ENCODE peak calls at places on chromosomes 7 and 10, in ten cellular contexts. One of them, this sample, is unnamed.

GRCh38 chr7:48454750-48455192 is 283.5 kb downstream of the ABCA13 start:
- DNase-seq in keratinocyte: no peak
- DNase-seq in uterus: no peak
- DNase-seq in OCI-LY7: no peak
- DNase-seq in effector memory CD4-positive, alpha-beta T cell: no peak
- DNase-seq in A549: no peak
- DNase-seq in thoracic aorta: no peak
- DNase-seq in CD4-positive, alpha-beta T cell: no peak
- DNase-seq in tibial artery: no peak
- DNase-seq in IMR-90: no peak
- DNase-seq in this sample: no peak

GRCh38 chr10:62584216-62584615 is 210.0 kb downstream of the ZNF365 start:
- DNase-seq in keratinocyte: no peak
- DNase-seq in uterus: no peak
- DNase-seq in OCI-LY7: no peak
- DNase-seq in effector memory CD4-positive, alpha-beta T cell: no peak
- DNase-seq in A549: no peak
- DNase-seq in thoracic aorta: no peak
- DNase-seq in CD4-positive, alpha-beta T cell: no peak
- DNase-seq in tibial artery: no peak
- DNase-seq in IMR-90: peak; percentile 98
- DNase-seq in this sample: no peak

GRCh38 chr7:81725003-81725402 is 44.8 kb downstream of the HGF start:
- DNase-seq in keratinocyte: no peak
- DNase-seq in uterus: no peak
- DNase-seq in OCI-LY7: no peak
- DNase-seq in effector memory CD4-positive, alpha-beta T cell: no peak
- DNase-seq in A549: no peak
- DNase-seq in thoracic aorta: no peak
- DNase-seq in CD4-positive, alpha-beta T cell: no peak
- DNase-seq in tibial artery: no peak
- DNase-seq in IMR-90: peak; percentile 77
- DNase-seq in this sample: no peak

GRCh38 chr7:100829150-100829716 is 1.9 kb upstream of the EPHB4 start:
- DNase-seq in keratinocyte: no peak
- DNase-seq in uterus: peak; percentile 75
- DNase-seq in OCI-LY7: no peak
- DNase-seq in effector memory CD4-positive, alpha-beta T cell: no peak
- DNase-seq in A549: no peak
- DNase-seq in thoracic aorta: no peak
- DNase-seq in CD4-positive, alpha-beta T cell: no peak
- DNase-seq in tibial artery: no peak
- DNase-seq in IMR-90: no peak
- DNase-seq in this sample: no peak

GRCh38 chr7:35571596-35572240 is 123.2 kb downstream of the HERPUD2 start:
- DNase-seq in keratinocyte: no peak
- DNase-seq in uterus: no peak
- DNase-seq in OCI-LY7: no peak
- DNase-seq in effector memory CD4-positive, alpha-beta T cell: no peak
- DNase-seq in A549: no peak
- DNase-seq in thoracic aorta: no peak
- DNase-seq in CD4-positive, alpha-beta T cell: no peak
- DNase-seq in tibial artery: no peak
- DNase-seq in IMR-90: no peak
- DNase-seq in this sample: no peak

GRCh38 chr10:122786269-122786668 is 59.4 kb downstream of the CUZD1 start:
- DNase-seq in keratinocyte: no peak
- DNase-seq in uterus: no peak
- DNase-seq in OCI-LY7: peak; percentile 11
- DNase-seq in effector memory CD4-positive, alpha-beta T cell: no peak
- DNase-seq in A549: peak; percentile 3
- DNase-seq in thoracic aorta: no peak
- DNase-seq in CD4-positive, alpha-beta T cell: no peak
- DNase-seq in tibial artery: no peak
- DNase-seq in IMR-90: peak; percentile 33
- DNase-seq in this sample: peak; percentile 76

GRCh38 chr10:129163536-129163935 is 303.5 kb upstream of the MGMT start:
- DNase-seq in keratinocyte: no peak
- DNase-seq in uterus: no peak
- DNase-seq in OCI-LY7: no peak
- DNase-seq in effector memory CD4-positive, alpha-beta T cell: no peak
- DNase-seq in A549: no peak
- DNase-seq in thoracic aorta: no peak
- DNase-seq in CD4-positive, alpha-beta T cell: no peak
- DNase-seq in tibial artery: no peak
- DNase-seq in IMR-90: no peak
- DNase-seq in this sample: no peak

GRCh38 chr7:25261545-25262135 is 33.4 kb upstream of the NPVF start:
- DNase-seq in keratinocyte: no peak
- DNase-seq in uterus: no peak
- DNase-seq in OCI-LY7: no peak
- DNase-seq in effector memory CD4-positive, alpha-beta T cell: no peak
- DNase-seq in A549: no peak
- DNase-seq in thoracic aorta: no peak
- DNase-seq in CD4-positive, alpha-beta T cell: no peak
- DNase-seq in tibial artery: no peak
- DNase-seq in IMR-90: no peak
- DNase-seq in this sample: no peak

GRCh38 chr10:79937661-79938226 is 11.2 kb downstream of the SFTPD start:
- DNase-seq in keratinocyte: no peak
- DNase-seq in uterus: no peak
- DNase-seq in OCI-LY7: no peak
- DNase-seq in effector memory CD4-positive, alpha-beta T cell: no peak
- DNase-seq in A549: no peak
- DNase-seq in thoracic aorta: no peak
- DNase-seq in CD4-positive, alpha-beta T cell: no peak
- DNase-seq in tibial artery: no peak
- DNase-seq in IMR-90: no peak
- DNase-seq in this sample: no peak

GRCh38 chr10:131845505-131846223 is 55.1 kb upstream of the PPP2R2D start:
- DNase-seq in keratinocyte: no peak
- DNase-seq in uterus: no peak
- DNase-seq in OCI-LY7: no peak
- DNase-seq in effector memory CD4-positive, alpha-beta T cell: no peak
- DNase-seq in A549: no peak
- DNase-seq in thoracic aorta: no peak
- DNase-seq in CD4-positive, alpha-beta T cell: no peak
- DNase-seq in tibial artery: peak; percentile 54
- DNase-seq in IMR-90: no peak
- DNase-seq in this sample: no peak

GRCh38 chr10:124239134-124239533 is 145.7 kb upstream of the CHST15 start:
- DNase-seq in keratinocyte: no peak
- DNase-seq in uterus: no peak
- DNase-seq in OCI-LY7: no peak
- DNase-seq in effector memory CD4-positive, alpha-beta T cell: no peak
- DNase-seq in A549: no peak
- DNase-seq in thoracic aorta: no peak
- DNase-seq in CD4-positive, alpha-beta T cell: no peak
- DNase-seq in tibial artery: no peak
- DNase-seq in IMR-90: no peak
- DNase-seq in this sample: no peak

GRCh38 chr7:157320607-157320979 is 16.2 kb upstream of the DNAJB6 start:
- DNase-seq in keratinocyte: no peak
- DNase-seq in uterus: no peak
- DNase-seq in OCI-LY7: no peak
- DNase-seq in effector memory CD4-positive, alpha-beta T cell: no peak
- DNase-seq in A549: no peak
- DNase-seq in thoracic aorta: no peak
- DNase-seq in CD4-positive, alpha-beta T cell: no peak
- DNase-seq in tibial artery: no peak
- DNase-seq in IMR-90: peak; percentile 54
- DNase-seq in this sample: no peak

GRCh38 chr7:44867073-44867990 is 18.0 kb downstream of the PURB start:
- DNase-seq in keratinocyte: no peak
- DNase-seq in uterus: peak; percentile 56
- DNase-seq in OCI-LY7: no peak
- DNase-seq in effector memory CD4-positive, alpha-beta T cell: no peak
- DNase-seq in A549: peak; percentile 66
- DNase-seq in thoracic aorta: no peak
- DNase-seq in CD4-positive, alpha-beta T cell: no peak
- DNase-seq in tibial artery: no peak
- DNase-seq in IMR-90: peak; percentile 91
- DNase-seq in this sample: peak; percentile 71

GRCh38 chr10:28558186-28558585 is 25.3 kb downstream of the WAC start:
- DNase-seq in keratinocyte: no peak
- DNase-seq in uterus: no peak
- DNase-seq in OCI-LY7: no peak
- DNase-seq in effector memory CD4-positive, alpha-beta T cell: no peak
- DNase-seq in A549: no peak
- DNase-seq in thoracic aorta: no peak
- DNase-seq in CD4-positive, alpha-beta T cell: no peak
- DNase-seq in tibial artery: no peak
- DNase-seq in IMR-90: no peak
- DNase-seq in this sample: no peak
- H3K27ac ChIP-seq in keratinocyte: no peak overlapping the region
- H3K27ac ChIP-seq in uterus: no peak overlapping the region
- H3K27ac ChIP-seq in OCI-LY7: no peak overlapping the region
- H3K27ac ChIP-seq in effector memory CD4-positive, alpha-beta T cell: no peak overlapping the region
- H3K27ac ChIP-seq in A549: no peak overlapping the region
- H3K27ac ChIP-seq in thoracic aorta: no peak overlapping the region
- H3K27ac ChIP-seq in CD4-positive, alpha-beta T cell: no peak overlapping the region
- H3K27ac ChIP-seq in tibial artery: no peak overlapping the region
- H3K27ac ChIP-seq in IMR-90: no peak overlapping the region
- H3K27ac ChIP-seq in this sample: no peak overlapping the region

GRCh38 chr7:137904826-137905225 is 58.1 kb upstream of the DGKI start:
- DNase-seq in keratinocyte: no peak
- DNase-seq in uterus: no peak
- DNase-seq in OCI-LY7: peak; percentile 10
- DNase-seq in effector memory CD4-positive, alpha-beta T cell: no peak
- DNase-seq in A549: no peak
- DNase-seq in thoracic aorta: no peak
- DNase-seq in CD4-positive, alpha-beta T cell: no peak
- DNase-seq in tibial artery: no peak
- DNase-seq in IMR-90: peak; percentile 16
- DNase-seq in this sample: no peak

GRCh38 chr7:137900137-137900536 is 53.4 kb upstream of the DGKI start:
- DNase-seq in keratinocyte: no peak
- DNase-seq in uterus: no peak
- DNase-seq in OCI-LY7: no peak
- DNase-seq in effector memory CD4-positive, alpha-beta T cell: no peak
- DNase-seq in A549: no peak
- DNase-seq in thoracic aorta: no peak
- DNase-seq in CD4-positive, alpha-beta T cell: no peak
- DNase-seq in tibial artery: no peak
- DNase-seq in IMR-90: no peak
- DNase-seq in this sample: no peak

GRCh38 chr7:137898839-137899681 is 52.3 kb upstream of the DGKI start:
- DNase-seq in keratinocyte: peak; percentile 7
- DNase-seq in uterus: peak; percentile 78
- DNase-seq in OCI-LY7: peak; percentile 75
- DNase-seq in effector memory CD4-positive, alpha-beta T cell: peak; percentile 57
- DNase-seq in A549: peak; percentile 66
- DNase-seq in thoracic aorta: peak; percentile 55
- DNase-seq in CD4-positive, alpha-beta T cell: peak; percentile 66
- DNase-seq in tibial artery: peak; percentile 88
- DNase-seq in IMR-90: peak; percentile 66
- DNase-seq in this sample: peak; percentile 56

GRCh38 chr7:137908106-137908505 is 61.3 kb upstream of the DGKI start:
- DNase-seq in keratinocyte: no peak
- DNase-seq in uterus: no peak
- DNase-seq in OCI-LY7: no peak
- DNase-seq in effector memory CD4-positive, alpha-beta T cell: no peak
- DNase-seq in A549: no peak
- DNase-seq in thoracic aorta: no peak
- DNase-seq in CD4-positive, alpha-beta T cell: no peak
- DNase-seq in tibial artery: no peak
- DNase-seq in IMR-90: no peak
- DNase-seq in this sample: no peak

GRCh38 chr7:137903382-137904169 is 56.8 kb upstream of the DGKI start:
- DNase-seq in keratinocyte: peak; percentile 26
- DNase-seq in uterus: peak; percentile 69
- DNase-seq in OCI-LY7: peak; percentile 83
- DNase-seq in effector memory CD4-positive, alpha-beta T cell: peak; percentile 52
- DNase-seq in A549: peak; percentile 77
- DNase-seq in thoracic aorta: no peak
- DNase-seq in CD4-positive, alpha-beta T cell: peak; percentile 22
- DNase-seq in tibial artery: peak; percentile 75
- DNase-seq in IMR-90: peak; percentile 82
- DNase-seq in this sample: peak; percentile 55
- H3K27ac ChIP-seq in keratinocyte: no peak overlapping the region
- H3K27ac ChIP-seq in uterus: peak overlapping the region; percentile 47
- H3K27ac ChIP-seq in OCI-LY7: no peak overlapping the region
- H3K27ac ChIP-seq in effector memory CD4-positive, alpha-beta T cell: no peak overlapping the region
- H3K27ac ChIP-seq in A549: peak overlapping the region; percentile 5
- H3K27ac ChIP-seq in thoracic aorta: peak overlapping the region; percentile 43
- H3K27ac ChIP-seq in CD4-positive, alpha-beta T cell: no peak overlapping the region
- H3K27ac ChIP-seq in tibial artery: peak overlapping the region; percentile 15
- H3K27ac ChIP-seq in IMR-90: no peak overlapping the region
- H3K27ac ChIP-seq in this sample: peak overlapping the region; percentile 7

GRCh38 chr7:32921896-32922295 is 30.3 kb upstream of the KBTBD2 start:
- DNase-seq in keratinocyte: no peak
- DNase-seq in uterus: no peak
- DNase-seq in OCI-LY7: no peak
- DNase-seq in effector memory CD4-positive, alpha-beta T cell: no peak
- DNase-seq in A549: no peak
- DNase-seq in thoracic aorta: no peak
- DNase-seq in CD4-positive, alpha-beta T cell: no peak
- DNase-seq in tibial artery: no peak
- DNase-seq in IMR-90: peak; percentile 78
- DNase-seq in this sample: no peak
- H3K27ac ChIP-seq in keratinocyte: no peak overlapping the region
- H3K27ac ChIP-seq in uterus: no peak overlapping the region
- H3K27ac ChIP-seq in OCI-LY7: no peak overlapping the region
- H3K27ac ChIP-seq in effector memory CD4-positive, alpha-beta T cell: no peak overlapping the region
- H3K27ac ChIP-seq in A549: no peak overlapping the region
- H3K27ac ChIP-seq in thoracic aorta: no peak overlapping the region
- H3K27ac ChIP-seq in CD4-positive, alpha-beta T cell: no peak overlapping the region
- H3K27ac ChIP-seq in tibial artery: no peak overlapping the region
- H3K27ac ChIP-seq in IMR-90: no peak overlapping the region
- H3K27ac ChIP-seq in this sample: no peak overlapping the region

GRCh38 chr10:17682236-17682946 is 38.4 kb downstream of the STAM start:
- DNase-seq in keratinocyte: no peak
- DNase-seq in uterus: no peak
- DNase-seq in OCI-LY7: no peak
- DNase-seq in effector memory CD4-positive, alpha-beta T cell: no peak
- DNase-seq in A549: no peak
- DNase-seq in thoracic aorta: no peak
- DNase-seq in CD4-positive, alpha-beta T cell: no peak
- DNase-seq in tibial artery: no peak
- DNase-seq in IMR-90: no peak
- DNase-seq in this sample: peak; percentile 2
- H3K27ac ChIP-seq in keratinocyte: no peak overlapping the region
- H3K27ac ChIP-seq in uterus: no peak overlapping the region
- H3K27ac ChIP-seq in OCI-LY7: no peak overlapping the region
- H3K27ac ChIP-seq in effector memory CD4-positive, alpha-beta T cell: no peak overlapping the region
- H3K27ac ChIP-seq in A549: no peak overlapping the region
- H3K27ac ChIP-seq in thoracic aorta: no peak overlapping the region
- H3K27ac ChIP-seq in CD4-positive, alpha-beta T cell: no peak overlapping the region
- H3K27ac ChIP-seq in tibial artery: no peak overlapping the region
- H3K27ac ChIP-seq in IMR-90: no peak overlapping the region
- H3K27ac ChIP-seq in this sample: no peak overlapping the region

DNA sequence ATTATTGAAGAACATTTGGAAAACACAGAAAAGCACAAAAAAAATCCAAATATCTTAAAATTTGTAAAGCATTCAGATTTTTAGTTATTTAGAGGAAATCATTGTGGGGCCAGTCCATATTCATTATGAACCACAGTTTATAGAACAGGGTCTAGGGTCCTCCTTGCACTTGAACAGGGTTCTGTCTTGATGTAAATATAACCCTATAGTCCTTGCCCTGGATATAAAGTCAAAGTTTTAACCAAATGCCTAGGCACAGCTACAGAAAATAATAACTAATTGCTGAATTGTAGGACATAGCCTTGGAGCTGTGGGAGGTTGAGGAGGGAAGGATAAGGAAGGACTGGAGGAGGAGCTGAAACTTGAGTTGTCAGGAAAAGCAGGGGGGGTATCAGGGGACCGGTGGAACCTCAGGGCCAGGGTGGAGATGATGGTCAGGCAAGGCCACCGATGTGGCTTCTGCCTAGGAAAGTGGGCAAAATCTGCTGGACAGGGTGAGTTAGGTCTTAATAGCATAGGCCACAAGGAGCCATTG is 25.7 kb downstream of the CASP7 start:
- DNase-seq in keratinocyte: no peak
- DNase-seq in uterus: no peak
- DNase-seq in OCI-LY7: no peak
- DNase-seq in effector memory CD4-positive, alpha-beta T cell: no peak
- DNase-seq in A549: no peak
- DNase-seq in thoracic aorta: no peak
- DNase-seq in CD4-positive, alpha-beta T cell: no peak
- DNase-seq in tibial artery: no peak
- DNase-seq in IMR-90: no peak
- DNase-seq in this sample: no peak
- H3K27ac ChIP-seq in keratinocyte: no peak overlapping the region
- H3K27ac ChIP-seq in uterus: no peak overlapping the region
- H3K27ac ChIP-seq in OCI-LY7: no peak overlapping the region
- H3K27ac ChIP-seq in effector memory CD4-positive, alpha-beta T cell: no peak overlapping the region
- H3K27ac ChIP-seq in A549: no peak overlapping the region
- H3K27ac ChIP-seq in thoracic aorta: no peak overlapping the region
- H3K27ac ChIP-seq in CD4-positive, alpha-beta T cell: no peak overlapping the region
- H3K27ac ChIP-seq in tibial artery: no peak overlapping the region
- H3K27ac ChIP-seq in IMR-90: no peak overlapping the region
- H3K27ac ChIP-seq in this sample: no peak overlapping the region